ENCODE peak calls at places on chromosomes 6 and 20, in ten cellular contexts. Y is B cell; N is foreskin fibroblast; R is omental fat pad; Q is kidney; O is NB4; L is GM12878; E is osteoblast; D is CD8-positive, alpha-beta T cell; I is activated CD8-positive, alpha-beta T cell treated with anti-CD3 and anti-CD28 coated beads for 36 hours. H is an unnamed sample.

GRCh38 chr6:9204171-9204570 is 768.8 kb upstream of the SLC35B3 start:
- DNase-seq in R (no peak), I (no peak), Q (no peak), L (no peak), O (no peak), N (peak; percentile 95), Y (no peak), D (no peak), E (no peak), H (no peak)

GRCh38 chr20:18058661-18059467 is 1.1 kb upstream of the OVOL2 start:
- DNase-seq in Y (peak; percentile 34), R (no peak), D (no peak), I (no peak), N (peak; percentile 13), Q (no peak), L (no peak), E (peak; percentile 89), O (peak; percentile 24), H (no peak)

GRCh38 chr6:143733500-143733899 is 55.7 kb downstream of the PHACTR2 start:
- DNase-seq in O (no peak), E (no peak), D (no peak), N (no peak), L (no peak), I (peak; percentile 10), Y (no peak), R (no peak), Q (no peak), H (no peak)

GRCh38 chr6:27544612-27545260 is 71.8 kb upstream of the ZNF184 start:
- DNase-seq in E (no peak), O (no peak), I (no peak), D (no peak), Y (no peak), L (no peak), Q (no peak), N (peak; percentile 16), R (no peak), H (no peak)

GRCh38 chr6:79672631-79673065 is 41.5 kb downstream of the SH3BGRL2 start:
- DNase-seq in Q (no peak), I (no peak), R (no peak), N (peak; percentile 64), Y (no peak), O (peak; percentile 25), L (no peak), D (no peak), E (peak; percentile 55), H (peak; percentile 12)

GRCh38 chr6:147448212-147448611 is 60.3 kb upstream of the SAMD5 start:
- DNase-seq in Q (peak; percentile 66), I (peak; percentile 2), E (no peak), D (no peak), L (no peak), R (no peak), O (peak; percentile 41), N (no peak), Y (no peak), H (no peak)

GRCh38 chr6:166567107-166567506 is 19.4 kb downstream of the RAMACL start:
- DNase-seq in R (no peak), Q (no peak), N (peak; percentile 99), D (no peak), Y (no peak), E (peak; percentile 95), O (no peak), L (no peak), I (no peak), H (no peak)

GRCh38 chr6:149264629-149265028 is 52.9 kb upstream of the TAB2 start:
- DNase-seq in I (peak; percentile 52), R (no peak), O (no peak), D (peak; percentile 41), Y (no peak), L (no peak), Q (no peak), E (no peak), N (no peak), H (no peak)

GRCh38 chr6:111800468-111800760 is 72.8 kb downstream of the FYN start:
- DNase-seq in L (no peak), R (no peak), D (no peak), I (no peak), Y (no peak), N (no peak), Q (no peak), O (no peak), E (no peak), H (no peak)

GRCh38 chr6:163147988-163148387 is 266.5 kb upstream of the QKI start:
- DNase-seq in N (no peak), Q (no peak), I (no peak), L (no peak), Y (no peak), R (no peak), O (no peak), E (no peak), D (no peak), H (no peak)

GRCh38 chr20:64219730-64220129 is 35.8 kb upstream of the PCMTD2 start:
- DNase-seq in I (no peak), Q (no peak), R (no peak), E (no peak), O (no peak), L (no peak), Y (no peak), N (no peak), D (no peak), H (no peak)

GRCh38 chr6:82182756-82183155 is 64.8 kb downstream of the IBTK start:
- DNase-seq in I (no peak), E (peak; percentile 75), Q (no peak), N (peak; percentile 56), D (no peak), L (no peak), O (no peak), R (no peak), Y (no peak), H (no peak)

GRCh38 chr6:101163611-101164010 is 229.9 kb upstream of the GRIK2 start:
- DNase-seq in L (no peak), D (no peak), N (no peak), I (no peak), R (no peak), O (no peak), E (no peak), Y (no peak), Q (no peak), H (no peak)

GRCh38 chr6:126040826-126041225 is 54.5 kb downstream of the TRMT11 start:
- DNase-seq in O (peak; percentile 80), D (no peak), N (peak; percentile 81), R (no peak), E (peak; percentile 82), L (no peak), Q (no peak), Y (no peak), I (no peak), H (no peak)

GRCh38 chr6:31680841-31681671 is at the start of gene LY6G5C:
- DNase-seq in I (peak; percentile 73), L (no peak), E (peak; percentile 97), D (peak; percentile 54), Q (peak; percentile 93), Y (peak; percentile 69), N (peak; percentile 97), R (peak; percentile 55), O (peak; percentile 91), H (peak; percentile 81)

GRCh38 chr20:51319522-51319921 is 223.0 kb downstream of the NFATC2 start:
- DNase-seq in Y (no peak), N (no peak), R (no peak), L (no peak), O (no peak), E (no peak), Q (no peak), I (no peak), D (no peak), H (no peak)

GRCh38 chr6:9064156-9064555 is 628.8 kb upstream of the SLC35B3 start:
- DNase-seq in D (no peak), O (no peak), R (no peak), L (no peak), N (no peak), Y (no peak), Q (no peak), I (no peak), E (no peak), H (no peak)

GRCh38 chr20:50317644-50318043 is 127.0 kb downstream of the CEBPB start:
- DNase-seq in Q (no peak), R (no peak), O (no peak), N (no peak), L (no peak), E (peak; percentile 48), D (no peak), I (no peak), Y (no peak), H (no peak)
- TF ChIP-seq CTCF in Q (no peak), R (no peak), O (no peak), N (no peak), L (no peak), E (no peak), D (no peak), I (no peak), Y (no peak), H (no peak)

GRCh38 chr6:107064579-107065065 is 36.6 kb downstream of the MTRES1 start:
- DNase-seq in E (peak; percentile 92), L (no peak), N (peak; percentile 56), I (peak; percentile 66), R (no peak), Q (no peak), O (peak; percentile 81), Y (no peak), D (no peak), H (no peak)
- TF ChIP-seq CTCF in E (no peak), L (no peak), N (no peak), I (no peak), R (no peak), Q (no peak), O (no peak), Y (no peak), D (no peak), H (no peak)

DNA sequence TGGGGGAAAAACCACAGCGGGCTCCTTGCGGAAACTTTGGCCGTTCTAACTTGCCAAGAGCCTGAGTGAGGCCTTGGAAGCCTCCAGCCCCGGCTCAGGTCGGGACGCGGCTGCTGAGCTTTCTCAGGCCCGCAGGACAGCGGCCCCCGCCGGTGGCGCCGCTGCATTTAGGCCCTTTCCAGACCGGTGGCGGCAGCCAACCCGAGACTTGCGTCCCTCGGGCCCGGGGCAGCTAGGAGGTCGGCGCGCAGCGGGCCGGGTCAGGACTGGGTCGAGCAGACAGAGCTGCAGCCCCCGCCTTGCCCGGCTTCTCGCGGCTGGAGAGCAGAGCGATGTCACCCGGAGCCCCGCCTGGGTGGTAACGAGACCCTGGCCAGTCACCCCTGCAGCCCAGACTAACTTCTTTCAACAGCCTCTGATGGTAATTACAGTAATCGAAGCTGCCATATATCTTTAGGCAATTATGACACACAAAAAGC is 2.7 kb downstream of the NR2E1 start:
- DNase-seq in D (no peak), Y (peak; percentile 80), E (peak; percentile 96), Q (peak; percentile 76), I (peak; percentile 35), L (no peak), R (no peak), O (peak; percentile 56), N (peak; percentile 49), H (peak; percentile 76)
- TF ChIP-seq CTCF in D (no peak), Y (peak; percentile 23), E (peak; percentile 17), Q (peak; percentile 9), I (no peak), L (no peak), R (no peak), O (peak; percentile 5), N (peak; percentile 23), H (peak; percentile 34)

DNA sequence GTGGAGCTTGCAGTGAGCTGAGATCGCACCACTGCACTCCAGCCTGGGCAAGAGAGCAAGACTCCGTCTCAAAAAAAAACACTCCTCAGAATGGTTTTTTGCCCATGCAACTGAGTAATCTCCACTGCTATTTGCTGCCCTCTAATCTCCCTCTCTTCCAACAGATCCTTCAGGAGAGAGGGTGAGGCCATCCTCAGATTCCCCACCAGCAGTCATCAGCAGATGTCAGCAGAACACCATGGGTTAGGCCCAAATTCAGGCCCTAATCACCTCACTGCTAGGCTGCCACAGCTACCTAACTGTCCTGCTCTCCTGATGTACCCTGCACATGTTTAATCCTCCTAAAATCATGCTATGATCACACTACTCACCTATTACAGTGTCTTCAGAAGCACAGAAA is 63.2 kb upstream of the BEND6 start:
- DNase-seq in O (peak; percentile 26), N (peak; percentile 61), I (no peak), Q (no peak), Y (no peak), E (no peak), L (no peak), R (no peak), D (no peak), H (no peak)
- TF ChIP-seq CTCF in O (no peak), N (no peak), I (no peak), Q (no peak), Y (no peak), E (no peak), L (peak; percentile 31), R (no peak), D (no peak), H (peak; percentile 8)